ENCODE peak calls at places on chromosome 19, in ten cellular contexts. V, S, I, G, Z, T, K, E, A and Q are unnamed samples.

GRCh38 chr19:50870417-50871089 is 2.7 kb upstream of the KLK2 start:
- DNase-seq in Z (no peak), K (no peak), S (no peak), V (no peak), E (peak), T (no peak), I (no peak), A (peak), G (peak), Q (no peak)

GRCh38 chr19:1935484-1936208 is 5.3 kb upstream of the CSNK1G2 start:
- DNase-seq in A (no peak), K (no peak), I (peak), E (no peak), V (no peak), S (no peak), T (no peak), Z (no peak), G (peak), Q (no peak)

GRCh38 chr19:31354919-31355318 is 5.7 kb upstream of the TSHZ3 start:
- DNase-seq in V (no peak), K (no peak), E (peak), T (no peak), I (no peak), A (no peak), S (no peak), Z (no peak), G (no peak), Q (no peak)

GRCh38 chr19:383922-384800 is 24.8 kb downstream of the C2CD4C start:
- DNase-seq in V (no peak), T (no peak), S (no peak), I (no peak), G (peak), E (peak), A (peak), Z (no peak), K (no peak), Q (no peak)

GRCh38 chr19:29546583-29547190 is 20.9 kb downstream of the VSTM2B start:
- DNase-seq in V (peak), A (no peak), E (no peak), Z (no peak), T (no peak), S (no peak), G (no peak), I (no peak), K (no peak), Q (no peak)

GRCh38 chr19:20151617-20152145 is 15.3 kb upstream of the ZNF486 start:
- DNase-seq in I (no peak), Z (no peak), V (no peak), E (no peak), A (no peak), K (no peak), S (no peak), T (no peak), G (no peak), Q (no peak)

GRCh38 chr19:8489591-8490394 is 12.6 kb downstream of the PRAM1 start:
- DNase-seq in A (no peak), G (no peak), E (no peak), S (no peak), T (no peak), Z (no peak), I (peak), V (no peak), K (no peak), Q (no peak)

GRCh38 chr19:5369962-5370367 is 29.4 kb upstream of the PTPRS start:
- DNase-seq in K (no peak), G (peak), Z (peak), I (peak), V (no peak), S (peak), E (peak), A (peak), T (no peak), Q (peak)

GRCh38 chr19:35216833-35217707 is 11.5 kb downstream of the FAM187B start:
- DNase-seq in G (no peak), Z (no peak), V (no peak), E (no peak), I (peak), S (no peak), T (peak), A (peak), K (no peak), Q (peak)

GRCh38 chr19:18322318-18322758 is 538 bp downstream of the LSM4 start:
- DNase-seq in I (peak), A (no peak), E (no peak), S (no peak), T (no peak), G (peak), V (no peak), K (peak), Z (peak), Q (peak)

GRCh38 chr19:13794752-13795589 is at the start of gene ZSWIM4:
- DNase-seq in T (peak), S (peak), K (peak), A (peak), V (peak), E (peak), G (peak), I (peak), Z (peak), Q (peak)

GRCh38 chr19:2952953-2953481 is 8.2 kb upstream of the ZNF77 start:
- DNase-seq in E (no peak), T (no peak), K (no peak), G (peak), A (peak), V (no peak), I (peak), S (no peak), Z (no peak), Q (peak)

GRCh38 chr19:18488838-18489626 is 32.8 kb downstream of the ELL start:
- DNase-seq in A (peak), S (no peak), V (no peak), K (no peak), I (no peak), T (no peak), Z (no peak), G (no peak), E (peak), Q (peak)

GRCh38 chr19:58560007-58560887 is 1.8 kb upstream of the UBE2M start:
- DNase-seq in K (no peak), T (no peak), I (no peak), E (no peak), A (no peak), V (no peak), G (no peak), Z (peak), S (no peak), Q (no peak)
- TF ChIP-seq CTCF in K (no peak), T (no peak), I (no peak), E (no peak), A (no peak), V (no peak), G (no peak), Z (no peak), S (no peak), Q (no peak)

GRCh38 chr19:49488863-49489537 is 1.6 kb downstream of the RPL13A start:
- DNase-seq in K (no peak), T (no peak), V (no peak), A (no peak), E (no peak), Z (no peak), G (no peak), I (no peak), S (no peak), Q (no peak)

GRCh38 chr19:49491030-49491803 is 3.8 kb downstream of the RPL13A start:
- DNase-seq in E (no peak), Z (no peak), G (no peak), I (no peak), K (no peak), S (no peak), T (no peak), A (no peak), V (no peak), Q (no peak)

GRCh38 chr19:49488046-49488862 is 846 bp downstream of the RPL13A start:
- DNase-seq in G (no peak), I (no peak), T (no peak), S (no peak), K (no peak), V (no peak), Z (no peak), A (no peak), E (no peak), Q (no peak)

GRCh38 chr19:49490287-49491029 is 3.0 kb downstream of the RPL13A start:
- DNase-seq in S (no peak), E (no peak), A (no peak), K (no peak), T (no peak), V (no peak), I (no peak), Z (no peak), G (no peak), Q (no peak)

DNA sequence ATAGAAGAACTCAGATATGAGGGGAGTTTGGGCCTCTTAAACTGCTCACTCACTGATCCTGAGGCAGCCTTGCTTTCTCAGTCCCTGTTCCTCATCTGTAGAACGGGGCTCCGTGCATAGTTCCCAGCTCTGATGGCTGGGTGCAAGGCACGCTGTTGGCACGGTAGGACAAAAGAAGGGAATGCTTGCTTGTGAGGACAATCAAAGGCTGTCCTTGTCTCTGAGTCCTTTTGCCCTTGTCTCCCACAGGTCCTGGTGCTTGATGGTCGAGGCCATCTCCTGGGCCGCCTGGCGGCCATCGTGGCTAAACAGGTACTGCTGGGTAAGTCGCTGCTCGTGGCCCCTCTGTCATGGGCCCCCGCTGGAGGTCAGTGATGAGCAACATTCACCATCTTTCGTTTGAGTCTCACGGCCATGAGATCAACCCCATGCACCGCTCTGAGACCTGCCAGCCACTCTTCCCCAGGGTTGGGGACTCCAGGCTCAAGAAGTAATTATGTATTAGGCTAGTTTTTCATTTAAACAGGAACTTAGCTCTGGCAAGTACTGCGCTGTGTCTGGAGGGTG is 2.3 kb downstream of the RPL13A start:
- DNase-seq in S (no peak), V (no peak), A (no peak), K (no peak), Z (no peak), E (no peak), T (no peak), G (no peak), I (no peak), Q (peak)
- TF ChIP-seq CTCF in S (no peak), V (no peak), A (no peak), K (no peak), Z (no peak), E (no peak), T (no peak), G (no peak), I (no peak), Q (peak)

DNA sequence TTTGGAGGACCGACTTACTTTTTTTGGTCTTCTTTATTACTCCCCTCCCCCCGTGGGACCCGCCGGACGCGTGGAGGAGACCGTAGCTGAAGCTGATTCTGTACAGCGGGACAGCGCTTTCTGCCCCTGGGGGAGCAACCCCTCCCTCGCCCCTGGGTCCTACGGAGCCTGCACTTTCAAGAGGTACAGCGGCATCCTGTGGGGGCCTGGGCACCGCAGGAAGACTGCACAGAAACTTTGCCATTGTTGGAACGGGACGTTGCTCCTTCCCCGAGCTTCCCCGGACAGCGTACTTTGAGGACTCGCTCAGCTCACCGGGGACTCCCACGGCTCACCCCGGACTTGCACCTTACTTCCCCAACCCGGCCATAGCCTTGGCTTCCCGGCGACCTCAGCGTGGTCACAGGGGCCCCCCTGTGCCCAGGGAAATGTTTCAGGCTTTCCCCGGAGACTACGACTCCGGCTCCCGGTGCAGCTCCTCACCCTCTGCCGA is 409 bp downstream of the FOSB start:
- DNase-seq in K (no peak), V (peak), G (no peak), A (no peak), S (no peak), T (no peak), E (peak), I (no peak), Z (no peak), Q (peak)
- TF ChIP-seq CTCF in K (no peak), V (no peak), G (peak), A (no peak), S (no peak), T (peak), E (peak), I (peak), Z (no peak), Q (no peak)

DNA sequence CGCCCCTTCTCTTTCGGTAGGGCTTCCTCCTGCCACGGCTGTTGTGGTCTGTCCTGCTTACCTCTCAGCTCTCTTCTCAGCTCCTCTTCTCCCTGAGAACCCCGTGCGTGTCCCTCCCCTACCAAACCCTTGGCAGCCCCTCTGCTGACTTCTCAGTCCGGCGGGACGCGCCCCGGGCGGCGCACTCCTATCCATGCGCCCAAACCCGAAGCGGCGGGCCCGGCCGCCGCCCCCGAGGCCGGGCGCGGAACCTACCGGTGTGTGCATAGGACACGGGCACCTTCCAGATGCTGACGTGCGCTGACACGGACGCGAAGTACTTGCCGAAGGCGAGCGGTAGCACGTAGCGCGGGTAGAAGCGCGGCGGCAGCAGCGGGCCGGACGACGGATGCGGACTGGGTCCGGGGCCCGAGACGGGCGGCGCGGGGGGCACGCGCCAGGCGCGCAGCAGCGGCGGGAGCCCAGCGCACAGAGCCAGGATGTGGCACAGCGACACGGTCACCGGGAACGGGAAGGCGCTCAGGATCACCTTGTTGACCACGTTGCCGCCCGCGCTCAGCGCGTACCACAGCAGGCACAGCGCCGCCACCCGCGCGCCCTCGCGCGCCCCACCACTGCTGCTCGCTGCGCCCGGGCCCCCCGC is 405 bp downstream of the SLC35E1 start:
- DNase-seq in K (no peak), V (no peak), E (peak), S (no peak), G (peak), Z (no peak), I (peak), A (peak), T (no peak), Q (no peak)
- TF ChIP-seq CTCF in K (no peak), V (peak), E (no peak), S (no peak), G (no peak), Z (no peak), I (no peak), A (no peak), T (no peak), Q (no peak)

DNA sequence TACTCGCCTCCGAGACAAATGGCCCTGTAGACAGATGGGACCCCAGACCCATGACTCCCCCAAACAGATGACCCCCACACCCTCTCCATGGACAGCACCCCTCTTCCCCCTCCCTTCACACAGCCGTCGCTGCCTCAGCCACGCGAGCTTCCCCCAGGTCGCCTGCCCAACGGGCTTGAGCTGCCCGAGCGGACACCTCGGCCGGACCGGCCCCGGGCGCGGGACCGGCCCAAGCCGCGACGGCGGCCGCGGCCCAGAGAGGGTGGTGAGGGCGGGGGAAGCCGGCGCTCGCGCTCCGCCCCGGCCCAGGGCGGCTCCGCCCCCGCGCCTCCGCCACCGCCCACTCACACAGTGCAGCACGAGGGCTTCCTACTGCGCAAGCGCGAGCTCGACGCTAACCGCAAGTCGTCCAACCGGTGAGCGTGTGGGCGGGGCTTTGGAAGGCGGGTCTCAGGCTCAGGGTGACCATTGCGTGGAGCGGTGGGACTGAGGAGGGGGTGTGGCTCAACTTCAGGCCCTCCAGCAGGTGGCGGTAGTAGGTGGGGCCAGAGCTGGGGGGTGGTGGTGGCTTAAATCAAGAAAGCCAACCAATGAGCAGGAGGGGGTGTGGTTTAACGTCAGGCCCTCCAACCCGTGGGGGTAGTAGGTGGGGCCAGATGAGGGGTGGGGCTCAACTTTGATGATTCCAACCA is 6.2 kb upstream of the SHKBP1 start:
- DNase-seq in G (peak), Z (peak), T (peak), I (peak), V (peak), E (peak), K (peak), A (peak), S (peak), Q (peak)
- TF ChIP-seq CTCF in G (peak), Z (no peak), T (no peak), I (no peak), V (no peak), E (peak), K (no peak), A (no peak), S (no peak), Q (no peak)

DNA sequence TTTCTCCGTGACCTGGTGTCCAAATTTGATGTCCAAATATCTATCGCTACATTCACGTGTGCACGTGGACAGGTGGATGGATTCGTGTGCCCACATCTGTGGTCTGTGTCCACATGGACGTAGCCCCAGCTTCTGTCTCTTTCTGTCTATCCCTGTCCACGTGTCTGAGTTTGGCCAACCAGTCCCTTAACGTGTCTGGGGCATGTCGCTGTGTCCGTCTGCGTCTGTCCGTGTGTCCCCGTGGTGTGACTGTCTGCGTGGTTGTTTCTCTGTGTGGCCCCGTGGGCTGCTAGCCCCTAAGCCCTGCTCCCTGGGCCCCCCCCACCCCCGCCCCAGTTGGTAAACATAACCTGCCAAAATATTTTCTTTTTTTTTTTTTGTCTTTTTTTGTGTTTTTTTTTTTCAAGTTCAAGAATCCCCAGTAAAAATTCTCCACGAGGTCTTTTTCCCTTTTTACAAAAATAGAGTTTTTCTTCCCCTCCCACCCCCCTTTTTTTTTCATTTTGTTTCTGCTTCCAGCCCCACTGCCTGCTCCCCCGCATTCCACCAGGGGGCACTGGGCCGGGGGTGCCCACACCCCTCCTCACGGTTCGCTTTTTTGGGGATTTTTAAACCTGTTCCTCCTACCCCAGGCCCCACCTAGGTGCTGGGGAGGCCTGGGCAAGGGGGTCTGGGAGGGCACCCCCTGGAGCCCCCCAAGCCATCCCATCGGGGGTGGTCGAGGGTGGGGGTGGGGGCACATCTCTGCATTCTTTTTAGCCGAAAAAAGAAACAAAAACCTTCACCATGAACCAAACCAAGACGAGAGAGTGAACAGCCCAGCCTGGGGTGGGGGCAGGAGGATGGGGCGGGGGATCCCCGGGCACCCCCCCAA is 18.3 kb downstream of the PRKCSH start:
- DNase-seq in Z (no peak), V (no peak), T (no peak), I (no peak), K (no peak), A (no peak), S (no peak), G (no peak), E (peak), Q (no peak)
- TF ChIP-seq CTCF in Z (peak), V (no peak), T (peak), I (peak), K (peak), A (no peak), S (peak), G (peak), E (peak), Q (peak)

GRCh38 chr19:46716013-46716671 is 772 bp downstream of the PRKD2 start:
- DNase-seq in A (no peak), T (no peak), S (no peak), G (no peak), K (no peak), I (no peak), V (no peak), E (peak), Z (no peak), Q (peak)
- TF ChIP-seq CTCF in A (no peak), T (no peak), S (peak), G (no peak), K (no peak), I (no peak), V (no peak), E (peak), Z (no peak), Q (no peak)